ENCODE peak calls at places on chromosomes 1 and 21, in four cellular contexts. K is HepG2, C is K562, I is GM12878. D is an unnamed sample.
A peak's percentile ranks its signal among the peaks of the same experiment; 100 is the strongest.

GRCh38 chr1:40232444-40232843 is 15.3 kb upstream of the TMCO2 start:
- DNase-seq in K (no peak), C (no peak), I (peak; percentile 94), D (no peak)

GRCh38 chr1:240644732-240645131 is 32.8 kb upstream of the GREM2 start:
- DNase-seq in K (no peak), C (no peak), I (no peak), D (no peak)

GRCh38 chr1:97143236-97143882 is 421.8 kb downstream of the PTBP2 start:
- DNase-seq in K (no peak), C (no peak), I (no peak), D (no peak)

GRCh38 chr21:42561742-42562141 is 48.1 kb downstream of the SLC37A1 start:
- DNase-seq in K (peak; percentile 13), C (peak; percentile 67), I (peak; percentile 62), D (no peak)

GRCh38 chr1:71273326-71273725 is 192.5 kb upstream of the ZRANB2 start:
- DNase-seq in K (no peak), C (no peak), I (no peak), D (no peak)

GRCh38 chr1:227759345-227760300 is 24.4 kb downstream of the SNAP47 start:
- DNase-seq in K (no peak), C (no peak), I (no peak), D (no peak)

GRCh38 chr1:99661780-99662179 is 15.9 kb downstream of the PALMD start:
- DNase-seq in K (no peak), C (no peak), I (no peak), D (no peak)

GRCh38 chr1:222522105-222522915 is 25.6 kb downstream of the HHIPL2 start:
- DNase-seq in K (peak; percentile 54), C (no peak), I (no peak), D (no peak)

GRCh38 chr21:14600569-14601308 is 54.6 kb upstream of the SAMSN1 start:
- DNase-seq in K (no peak), C (no peak), I (no peak), D (no peak)

GRCh38 chr1:229749992-229750391 is 123.9 kb downstream of the URB2 start:
- DNase-seq in K (no peak), C (no peak), I (no peak), D (no peak)

GRCh38 chr1:176717052-176717754 is 254.2 kb downstream of the PAPPA2 start:
- DNase-seq in K (no peak), C (no peak), I (no peak), D (no peak)

GRCh38 chr1:23567996-23568607 is 8.8 kb upstream of the ID3 start:
- DNase-seq in K (no peak), C (peak; percentile 80), I (no peak), D (no peak)

GRCh38 chr1:28021064-28021463 is 61.3 kb downstream of the XKR8 start:
- DNase-seq in K (no peak), C (no peak), I (no peak), D (no peak)

GRCh38 chr1:216422821-216423529 is at the start of gene USH2A:
- DNase-seq in K (no peak), C (no peak), I (no peak), D (no peak)

GRCh38 chr1:201332021-201332420 is 45.5 kb downstream of the TNNT2 start:
- DNase-seq in K (no peak), C (no peak), I (no peak), D (no peak)

GRCh38 chr1:201329286-201329685 is 46.0 kb downstream of the PKP1 start:
- DNase-seq in K (no peak), C (no peak), I (no peak), D (no peak)

GRCh38 chr1:201329801-201330200 is 46.5 kb downstream of the PKP1 start:
- DNase-seq in K (no peak), C (no peak), I (no peak), D (no peak)

GRCh38 chr1:201331166-201331565 is 46.3 kb downstream of the TNNT2 start:
- DNase-seq in K (no peak), C (no peak), I (no peak), D (no peak)

DNA sequence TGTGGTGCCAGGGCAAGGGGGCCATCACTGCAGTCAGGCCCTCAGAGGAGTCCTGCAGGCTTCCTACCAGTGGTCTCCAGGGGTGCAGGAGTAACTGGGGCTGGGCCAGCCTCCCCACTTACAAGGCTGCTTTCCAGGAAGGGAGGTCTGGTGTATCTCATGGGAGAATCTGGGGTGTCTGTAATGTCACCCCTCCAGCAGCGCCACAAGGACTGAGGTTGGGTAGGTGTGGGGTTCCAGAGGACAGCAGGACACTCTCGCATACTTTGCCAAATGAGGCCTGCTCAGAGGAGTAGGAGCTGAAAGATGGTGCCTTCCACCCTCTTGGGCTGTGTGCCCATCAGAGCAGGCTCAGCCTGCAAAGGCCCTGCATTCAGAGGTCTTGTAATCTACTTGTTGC is 46.9 kb downstream of the TNNT2 start:
- DNase-seq in K (no peak), C (no peak), I (no peak), D (no peak)
- TF ChIP-seq FOXM1 in K (no peak), C (no peak), I (no peak), D (no peak)

DNA sequence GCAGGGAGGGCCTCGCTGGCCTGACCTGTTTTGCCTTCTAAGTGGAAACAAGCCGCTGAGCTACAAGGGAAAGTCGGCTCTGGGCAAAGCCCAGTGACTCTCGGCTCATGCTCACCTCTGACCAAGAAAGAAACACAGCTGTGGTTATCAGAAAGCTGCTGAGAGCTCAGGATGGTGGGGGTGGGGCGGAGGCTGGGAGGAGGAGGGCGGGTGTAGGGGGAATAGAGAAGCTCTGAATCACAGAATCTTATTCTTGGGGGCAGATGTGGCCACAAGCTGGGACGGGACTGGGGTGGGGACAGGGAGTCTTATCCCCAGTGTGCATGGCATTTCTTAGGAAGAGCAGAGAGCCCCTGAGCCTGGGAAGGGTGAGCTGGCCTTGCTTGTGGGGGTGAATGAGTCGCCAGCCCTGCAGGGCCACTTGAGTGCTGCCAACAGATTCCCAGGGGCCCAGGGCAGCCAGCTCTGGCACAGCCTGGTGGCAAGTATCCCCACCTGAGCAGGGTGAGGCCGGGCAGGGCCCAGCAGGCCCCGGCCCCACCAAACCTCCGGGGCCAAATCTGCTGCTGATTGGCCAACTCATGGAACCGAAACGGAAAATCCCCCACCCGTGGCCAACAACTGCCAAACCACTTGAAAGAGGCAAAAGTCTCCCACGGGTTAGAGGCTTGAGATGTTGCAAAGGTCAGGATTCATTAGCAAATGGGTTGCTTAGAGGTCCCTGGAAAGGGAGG is 120.6 kb downstream of the SPSB1 start:
- DNase-seq in K (no peak), C (no peak), I (peak; percentile 89), D (no peak)
- TF ChIP-seq BHLHE40 in K (no peak), C (no peak), I (peak; percentile 78), D (no peak)

GRCh38 chr1:51564124-51564523 is 45.1 kb upstream of the EPS15 start:
- DNase-seq in K (no peak), C (no peak), I (no peak), D (no peak)
- TF ChIP-seq TARDBP in K (no peak), C (no peak), I (no peak), D (no peak)

GRCh38 chr1:204445860-204446412 is 34.3 kb upstream of the PPP1R15B start:
- DNase-seq in K (peak; percentile 18), C (peak; percentile 77), I (no peak), D (peak; percentile 88)
- TF ChIP-seq FOXM1 in K (no peak), C (no peak), I (no peak), D (no peak)

DNA sequence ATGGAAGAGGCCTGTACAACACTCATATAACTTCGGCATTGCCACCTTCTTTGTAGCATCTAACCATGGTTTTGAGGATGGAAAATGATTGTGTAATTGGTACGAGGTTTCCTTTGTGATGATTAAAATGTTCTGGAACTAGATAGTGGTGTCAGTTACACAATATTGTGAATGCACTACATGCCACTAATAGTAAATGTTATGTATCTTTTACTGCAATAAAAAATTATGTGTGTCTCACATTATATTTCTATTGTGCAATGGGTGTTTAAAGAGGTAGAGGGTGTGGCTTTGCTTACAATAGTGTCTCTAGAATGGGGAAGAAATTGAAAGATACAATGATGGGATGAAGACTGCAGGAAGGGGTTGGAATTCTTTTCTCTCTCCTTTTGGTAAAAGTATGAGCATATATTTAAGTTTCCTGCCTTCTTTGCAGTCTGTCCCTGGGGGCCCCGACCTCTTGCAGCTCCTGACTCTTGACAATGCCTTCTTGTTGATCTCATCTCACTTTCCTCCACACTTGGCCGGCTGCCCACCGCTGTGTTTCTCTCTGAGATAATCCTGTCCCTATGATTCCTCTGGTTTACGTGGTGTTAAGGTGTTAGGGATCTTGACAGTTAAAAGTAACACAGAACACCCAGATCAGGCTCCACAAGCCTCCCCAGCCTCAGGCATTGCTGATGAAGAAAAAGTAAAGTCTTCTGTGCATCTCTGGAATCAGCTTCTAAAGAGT is 39.3 kb downstream of the MTARC1 start:
- DNase-seq in K (no peak), C (no peak), I (no peak), D (no peak)
- TF ChIP-seq BHLHE40 in K (no peak), C (no peak), I (no peak), D (no peak)